ENCODE peak calls at places on chromosomes 13 and 19, in four cellular contexts. U is esophagus squamous epithelium, D is OCI-LY7, B is thoracic aorta. M is an unnamed sample.

GRCh38 chr19:15161028-15161984 is 39.5 kb downstream of the NOTCH3 start:
- DNase-seq in U (no peak), D (peak; percentile 61), B (no peak), M (no peak)

GRCh38 chr19:53868091-53868891 is 608 bp downstream of the MYADM start:
- DNase-seq in U (no peak), D (no peak), B (no peak), M (peak; percentile 40)

GRCh38 chr19:29680447-29680846 is 15.2 kb downstream of the PLEKHF1 start:
- DNase-seq in U (peak; percentile 35), D (peak; percentile 66), B (no peak), M (no peak)

GRCh38 chr19:6375411-6376010 is at the start of gene PSPN:
- DNase-seq in U (no peak), D (no peak), B (no peak), M (no peak)

GRCh38 chr19:39207293-39207836 is 3.3 kb upstream of the SYCN start:
- DNase-seq in U (no peak), D (no peak), B (no peak), M (no peak)

GRCh38 chr13:24680258-24680920 is at the start of gene ATP12A:
- DNase-seq in U (no peak), D (no peak), B (no peak), M (no peak)

GRCh38 chr19:406999-407491 is 1.9 kb downstream of the C2CD4C start:
- DNase-seq in U (no peak), D (no peak), B (no peak), M (no peak)

GRCh38 chr19:612941-613340 is 20.4 kb downstream of the POLRMT start:
- DNase-seq in U (no peak), D (no peak), B (no peak), M (no peak)

GRCh38 chr19:35767288-35768081 is 7.9 kb upstream of the ARHGAP33 start:
- DNase-seq in U (no peak), D (no peak), B (no peak), M (peak; percentile 86)

GRCh38 chr13:19586904-19587634 is 25.7 kb upstream of the TPTE2 start:
- DNase-seq in U (no peak), D (peak; percentile 79), B (no peak), M (no peak)

GRCh38 chr13:83325454-83325853 is 556.8 kb downstream of the SLITRK1 start:
- DNase-seq in U (no peak), D (no peak), B (no peak), M (no peak)

DNA sequence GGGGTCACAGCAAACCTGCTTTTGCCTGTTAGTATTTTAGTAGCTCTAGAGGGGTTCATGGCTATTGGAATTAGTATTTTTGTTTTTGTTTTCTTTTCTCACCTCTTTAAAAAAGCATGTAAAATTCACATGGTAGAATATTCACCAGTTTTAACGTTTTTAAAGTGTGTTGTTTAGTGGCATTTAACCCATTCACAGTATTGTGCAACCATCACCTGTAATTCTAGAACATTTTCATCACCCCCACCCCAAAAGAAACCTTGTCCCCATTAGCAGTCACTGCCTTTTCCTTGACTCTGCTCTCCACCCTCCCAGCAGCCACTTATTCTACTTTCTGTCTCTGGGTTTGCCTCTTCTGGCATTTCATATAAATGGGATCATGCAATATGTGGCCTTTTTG is 39.8 kb downstream of the GATAD2A start:
- DNase-seq in U (no peak), D (no peak), B (no peak), M (no peak)
- H3K27ac ChIP-seq in U (peak overlapping the region; percentile 30), D (peak overlapping the region; percentile 59), B (peak overlapping the region; percentile 14), M (no peak overlapping the region)

DNA sequence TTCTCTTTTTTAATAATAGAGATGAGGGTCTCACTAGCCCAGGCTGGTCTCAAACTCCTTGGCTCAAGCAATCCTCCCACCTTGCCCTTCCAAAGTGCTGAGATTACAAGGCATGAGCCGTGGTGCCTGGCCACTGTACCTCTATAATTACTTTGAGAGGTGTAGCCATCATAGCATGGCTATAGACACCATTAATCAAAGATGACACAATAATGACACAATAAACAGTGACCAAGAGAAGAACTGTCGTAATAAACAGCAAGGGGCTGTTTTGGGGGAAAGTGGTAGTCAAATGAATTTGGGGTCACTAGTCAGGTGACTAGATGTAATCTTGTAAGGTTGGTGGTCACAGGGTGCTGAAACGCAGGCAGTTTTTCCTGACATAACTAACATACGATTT is 30.4 kb downstream of the KLF5 start:
- DNase-seq in U (no peak), D (no peak), B (no peak), M (no peak)
- H3K27ac ChIP-seq in U (no peak overlapping the region), D (no peak overlapping the region), B (no peak overlapping the region), M (no peak overlapping the region)

GRCh38 chr13:50078512-50079277 is 63.5 kb downstream of the KCNRG start:
- DNase-seq in U (no peak), D (no peak), B (no peak), M (no peak)
- H3K27ac ChIP-seq in U (peak overlapping the region; percentile 98), D (peak overlapping the region; percentile 89), B (peak overlapping the region; percentile 87), M (peak overlapping the region; percentile 50)

DNA sequence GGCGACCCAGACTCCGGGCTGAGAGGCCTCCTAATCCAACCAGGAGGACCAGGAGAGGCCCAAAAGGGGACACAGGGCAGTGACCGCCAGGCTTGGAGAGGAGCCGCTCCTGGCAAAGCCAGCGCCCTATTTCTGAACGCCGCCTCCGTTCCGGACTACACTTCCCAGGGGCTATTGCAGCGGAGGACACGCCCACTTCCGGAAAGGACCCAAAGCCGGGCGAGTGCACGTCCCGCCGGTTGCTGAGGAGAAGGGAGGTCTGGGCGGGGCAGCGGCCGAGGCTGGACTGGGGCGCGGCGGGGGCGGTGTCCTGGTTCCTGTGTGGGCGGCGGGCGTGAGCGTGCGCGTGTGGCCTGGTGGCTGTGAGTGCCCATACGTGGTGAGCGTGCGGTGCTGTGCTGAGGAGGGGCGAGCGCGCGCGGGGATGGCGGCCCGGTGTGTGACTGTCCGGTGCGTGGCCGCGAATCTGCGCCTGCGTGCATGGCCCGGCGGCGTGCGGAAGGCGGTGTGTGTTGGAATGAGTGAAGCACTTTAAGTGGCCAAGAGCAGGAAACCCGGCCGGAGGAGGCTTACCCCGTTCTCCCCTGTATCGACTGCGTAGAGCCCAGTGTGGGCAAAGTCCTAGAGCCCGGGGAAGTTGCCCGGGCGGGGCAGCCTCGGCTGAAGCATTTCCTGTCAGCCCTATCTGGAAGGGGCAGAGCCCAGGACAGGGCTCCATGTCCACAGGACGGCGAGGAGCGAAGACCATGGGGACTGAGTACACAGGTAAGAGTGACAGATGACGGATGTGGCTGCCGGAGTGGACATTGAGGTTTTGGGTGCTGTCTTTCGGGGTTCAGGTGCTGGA is at the start of gene ZNF470:
- DNase-seq in U (peak; percentile 73), D (peak; percentile 80), B (peak; percentile 85), M (peak; percentile 96)
- H3K27ac ChIP-seq in U (peak within 1 kb of the TSS; percentile 87), D (no peak within 1 kb of the TSS), B (peak within 1 kb of the TSS; percentile 83), M (peak within 1 kb of the TSS; percentile 80)

GRCh38 chr13:98265669-98266551 is 88.8 kb upstream of the RNF113B start:
- DNase-seq in U (no peak), D (no peak), B (no peak), M (peak; percentile 77)
- H3K27ac ChIP-seq in U (no peak overlapping the region), D (no peak overlapping the region), B (no peak overlapping the region), M (peak overlapping the region; percentile 48)

GRCh38 chr13:110506396-110506795 is 55.1 kb downstream of the RAB20 start:
- DNase-seq in U (no peak), D (no peak), B (no peak), M (no peak)
- H3K27ac ChIP-seq in U (peak overlapping the region; percentile 66), D (no peak overlapping the region), B (peak overlapping the region; percentile 68), M (no peak overlapping the region)

GRCh38 chr19:57947419-57948134 is at the start of gene ZNF256:
- DNase-seq in U (peak; percentile 60), D (peak; percentile 98), B (peak; percentile 73), M (peak; percentile 96)
- H3K27ac ChIP-seq in U (peak within 1 kb of the TSS; percentile 87), D (peak within 1 kb of the TSS; percentile 36), B (peak within 1 kb of the TSS; percentile 81), M (peak within 1 kb of the TSS; percentile 75)

GRCh38 chr13:67353891-67354459 is 123.8 kb upstream of the PCDH9 start:
- DNase-seq in U (no peak), D (no peak), B (no peak), M (no peak)
- H3K27ac ChIP-seq in U (no peak overlapping the region), D (no peak overlapping the region), B (no peak overlapping the region), M (no peak overlapping the region)

M was measured in adrenal gland.